ENCODE peak calls at places on chromosome 21, in four cellular contexts. U is GM12892, W is gastrocnemius medialis, V is H54. Q is an unnamed sample.

GRCh38 chr21:31337086-31337485 is 7.0 kb downstream of the TIAM1 start:
- DNase-seq in U (no peak), W (no peak), V (no peak), Q (no peak)

GRCh38 chr21:20997633-20998455 is at the start of gene NCAM2:
- DNase-seq in U (no peak), W (peak; percentile 20), V (peak; percentile 58), Q (peak; percentile 15)

GRCh38 chr21:23130308-23130707 is 2132.1 kb downstream of the NCAM2 start:
- DNase-seq in U (no peak), W (no peak), V (no peak), Q (no peak)

GRCh38 chr21:36691539-36692124 is 7.3 kb upstream of the SIM2 start:
- DNase-seq in U (no peak), W (no peak), V (no peak), Q (no peak)

GRCh38 chr21:28867401-28867800 is 125.3 kb downstream of the LTN1 start:
- DNase-seq in U (no peak), W (no peak), V (no peak), Q (no peak)

GRCh38 chr21:29149771-29150425 is 19.5 kb downstream of the MAP3K7CL start:
- DNase-seq in U (no peak), W (no peak), V (no peak), Q (no peak)

GRCh38 chr21:42673633-42674328 is 20.4 kb downstream of the PDE9A start:
- DNase-seq in U (no peak), W (no peak), V (no peak), Q (no peak)

GRCh38 chr21:46639489-46640386 is 4.3 kb downstream of the PRMT2 start:
- DNase-seq in U (no peak), W (no peak), V (no peak), Q (no peak)

GRCh38 chr21:17590443-17590842 is 22.3 kb downstream of the BTG3 start:
- DNase-seq in U (no peak), W (no peak), V (no peak), Q (no peak)

GRCh38 chr21:15659768-15660423 is 69.9 kb upstream of the USP25 start:
- DNase-seq in U (no peak), W (no peak), V (no peak), Q (no peak)

GRCh38 chr21:28111151-28111619 is 881.5 kb downstream of the LTN1 start:
- DNase-seq in U (no peak), W (peak; percentile 62), V (no peak), Q (no peak)

GRCh38 chr21:36909901-36910561 is 56.4 kb downstream of the HLCS start:
- DNase-seq in U (no peak), W (no peak), V (peak; percentile 82), Q (no peak)

GRCh38 chr21:29184047-29184446 is 53.6 kb downstream of the MAP3K7CL start:
- DNase-seq in U (no peak), W (no peak), V (no peak), Q (no peak)

GRCh38 chr21:14325575-14325974 is 57.4 kb downstream of the HSPA13 start:
- DNase-seq in U (no peak), W (no peak), V (no peak), Q (no peak)

GRCh38 chr21:32653326-32653901 is 41.2 kb upstream of the CFAP298 start:
- DNase-seq in U (no peak), W (no peak), V (peak; percentile 38), Q (peak; percentile 25)

GRCh38 chr21:28675265-28676041 is 317.2 kb downstream of the LTN1 start:
- DNase-seq in U (no peak), W (peak; percentile 18), V (no peak), Q (no peak)

GRCh38 chr21:31493350-31493880 is 149.4 kb upstream of the TIAM1 start:
- DNase-seq in U (no peak), W (no peak), V (no peak), Q (no peak)

GRCh38 chr21:28938726-28939125 is 54.0 kb downstream of the LTN1 start:
- DNase-seq in U (no peak), W (no peak), V (no peak), Q (no peak)

GRCh38 chr21:45323487-45324380 is 36.0 kb upstream of the POFUT2 start:
- DNase-seq in U (no peak), W (no peak), V (no peak), Q (no peak)

GRCh38 chr21:45322960-45323461 is 35.3 kb upstream of the POFUT2 start:
- DNase-seq in U (no peak), W (no peak), V (no peak), Q (no peak)

GRCh38 chr21:45325206-45326168 is 37.8 kb upstream of the POFUT2 start:
- DNase-seq in U (no peak), W (no peak), V (no peak), Q (no peak)

GRCh38 chr21:45326169-45326833 is 38.6 kb upstream of the POFUT2 start:
- DNase-seq in U (no peak), W (no peak), V (no peak), Q (no peak)

GRCh38 chr21:45324430-45325205 is 36.9 kb upstream of the POFUT2 start:
- DNase-seq in U (no peak), W (no peak), V (peak; percentile 76), Q (no peak)
- TF ChIP-seq POLR2A in U (no peak), W (no peak), V (peak; percentile 24), Q (no peak)

GRCh38 chr21:34886554-34887385 is 162.3 kb downstream of the RUNX1 start:
- DNase-seq in U (no peak), W (peak; percentile 31), V (peak; percentile 50), Q (no peak)

GRCh38 chr21:34885125-34885524 is 164.0 kb downstream of the RUNX1 start:
- DNase-seq in U (no peak), W (no peak), V (no peak), Q (no peak)

GRCh38 chr21:34887729-34888568 is 161.2 kb downstream of the RUNX1 start:
- DNase-seq in U (peak; percentile 64), W (peak; percentile 90), V (peak; percentile 76), Q (peak; percentile 65)

GRCh38 chr21:34884346-34884929 is 164.7 kb downstream of the RUNX1 start:
- DNase-seq in U (no peak), W (no peak), V (no peak), Q (no peak)

GRCh38 chr21:34885636-34886553 is 163.2 kb downstream of the RUNX1 start:
- DNase-seq in U (no peak), W (no peak), V (no peak), Q (no peak)
- TF ChIP-seq POLR2A in U (no peak), W (no peak), V (no peak), Q (no peak)

DNA sequence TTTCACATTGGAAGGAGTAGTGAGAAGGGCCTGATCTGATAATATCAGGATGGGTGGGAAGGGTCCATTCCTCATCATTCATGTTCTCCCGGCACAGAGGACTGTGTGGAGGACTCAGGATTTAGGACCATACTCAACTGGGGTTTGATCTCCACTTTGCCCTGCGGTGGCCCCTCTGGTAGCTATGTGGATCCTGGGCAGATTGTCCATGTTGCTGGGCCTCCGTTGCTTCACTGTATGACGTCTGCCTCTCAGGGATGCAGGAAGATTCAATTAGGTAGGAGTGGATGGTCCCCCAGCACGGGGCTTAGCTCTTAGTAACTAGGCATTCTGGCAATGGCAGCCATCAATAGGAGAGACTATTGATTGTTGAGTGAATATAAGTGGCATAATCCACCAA is 2.3 kb downstream of the ETS2 start:
- DNase-seq in U (no peak), W (no peak), V (no peak), Q (no peak)
- TF ChIP-seq POLR2A in U (no peak), W (peak; percentile 15), V (no peak), Q (no peak)

DNA sequence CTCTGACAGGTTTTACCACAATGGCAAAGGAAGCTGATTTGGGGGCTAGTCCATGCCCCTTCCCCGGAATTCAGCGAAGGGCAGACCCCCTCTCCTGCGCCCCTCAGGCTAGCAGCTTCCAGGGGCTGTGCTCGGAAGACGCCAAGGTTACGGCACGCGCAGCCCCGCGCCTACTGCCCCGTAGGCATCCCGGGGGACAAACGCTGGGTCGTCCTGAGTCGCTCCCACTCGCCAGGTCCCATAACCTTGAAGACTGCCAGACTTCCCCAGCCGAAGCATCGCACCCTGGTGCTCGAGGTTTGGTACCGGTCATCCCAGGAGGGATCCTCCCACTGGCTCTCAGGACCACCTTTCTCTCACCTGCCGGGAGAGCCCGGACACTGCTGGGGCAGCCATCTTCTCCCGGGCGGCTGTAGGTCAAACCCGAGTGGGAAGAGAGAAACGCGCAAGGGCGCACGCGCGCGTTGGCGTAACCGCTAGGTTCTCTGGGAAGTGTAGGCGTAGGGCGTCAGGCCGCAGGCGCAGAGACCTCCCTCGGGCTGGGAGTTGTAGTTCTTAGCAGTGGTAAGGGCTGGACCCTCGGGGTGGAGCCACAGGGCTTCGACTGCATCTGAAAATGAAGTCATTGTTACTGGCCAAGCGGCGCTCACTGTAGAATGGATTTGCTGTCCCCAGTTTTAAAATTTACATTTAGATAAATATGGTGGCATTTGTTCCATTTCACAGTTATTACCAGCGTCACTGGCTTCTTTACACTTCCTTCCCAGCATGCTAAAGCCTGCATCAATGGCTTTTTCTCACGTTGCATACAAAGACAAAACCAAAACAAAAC is at the start of gene ATP5PO:
- DNase-seq in U (peak; percentile 81), W (peak; percentile 98), V (peak; percentile 94), Q (peak; percentile 78)
- TF ChIP-seq POLR2A in U (peak; percentile 97), W (peak; percentile 82), V (peak; percentile 95), Q (peak; percentile 96)

Q was measured in GM12891.